ENCODE peak calls at places on chromosomes 13 and 19, in seven cellular contexts. One of them, this sample, is unnamed.

GRCh38 chr19:50861025-50861424 is 6.3 kb downstream of the KLK3 start:
- DNase-seq in iris pigment epithelial cell: no peak
- DNase-seq in HCT116: no peak
- DNase-seq in cardiac muscle cell: no peak
- DNase-seq in AG04450: no peak
- DNase-seq in psoas muscle: no peak
- DNase-seq in germinal center: no peak
- DNase-seq in this sample: no peak

GRCh38 chr13:108322206-108322824 is 52.8 kb downstream of the TNFSF13B start:
- DNase-seq in iris pigment epithelial cell: peak
- DNase-seq in germinal center: peak
- DNase-seq in AG04450: peak
- DNase-seq in psoas muscle: no peak
- DNase-seq in cardiac muscle cell: peak
- DNase-seq in HCT116: peak
- DNase-seq in this sample: no peak

GRCh38 chr13:26771796-26772195 is 11.2 kb upstream of the GPR12 start:
- DNase-seq in cardiac muscle cell: no peak
- DNase-seq in iris pigment epithelial cell: no peak
- DNase-seq in germinal center: no peak
- DNase-seq in HCT116: no peak
- DNase-seq in psoas muscle: no peak
- DNase-seq in AG04450: no peak
- DNase-seq in this sample: no peak

GRCh38 chr19:42170715-42171114 is 38.5 kb upstream of the POU2F2 start:
- DNase-seq in AG04450: no peak
- DNase-seq in HCT116: no peak
- DNase-seq in cardiac muscle cell: no peak
- DNase-seq in germinal center: no peak
- DNase-seq in psoas muscle: no peak
- DNase-seq in iris pigment epithelial cell: no peak
- DNase-seq in this sample: no peak

GRCh38 chr13:95660981-95661581 is 15.9 kb upstream of the DNAJC3 start:
- DNase-seq in AG04450: no peak
- DNase-seq in HCT116: peak
- DNase-seq in psoas muscle: no peak
- DNase-seq in iris pigment epithelial cell: peak
- DNase-seq in cardiac muscle cell: peak
- DNase-seq in germinal center: peak
- DNase-seq in this sample: no peak

GRCh38 chr19:15421726-15422260 is 3.0 kb upstream of the AKAP8L start:
- DNase-seq in AG04450: no peak
- DNase-seq in iris pigment epithelial cell: no peak
- DNase-seq in cardiac muscle cell: no peak
- DNase-seq in psoas muscle: peak
- DNase-seq in germinal center: no peak
- DNase-seq in HCT116: no peak
- DNase-seq in this sample: no peak

GRCh38 chr19:47096721-47097120 is 16.9 kb downstream of the ZC3H4 start:
- DNase-seq in AG04450: no peak
- DNase-seq in HCT116: no peak
- DNase-seq in psoas muscle: peak
- DNase-seq in cardiac muscle cell: no peak
- DNase-seq in germinal center: no peak
- DNase-seq in iris pigment epithelial cell: no peak
- DNase-seq in this sample: no peak

GRCh38 chr13:66519259-66519658 is 710.9 kb downstream of the PCDH9 start:
- DNase-seq in AG04450: no peak
- DNase-seq in iris pigment epithelial cell: no peak
- DNase-seq in cardiac muscle cell: no peak
- DNase-seq in psoas muscle: no peak
- DNase-seq in germinal center: no peak
- DNase-seq in HCT116: no peak
- DNase-seq in this sample: no peak

GRCh38 chr19:46753420-46754155 is 7.3 kb upstream of the STRN4 start:
- DNase-seq in iris pigment epithelial cell: no peak
- DNase-seq in HCT116: no peak
- DNase-seq in germinal center: peak
- DNase-seq in cardiac muscle cell: peak
- DNase-seq in psoas muscle: no peak
- DNase-seq in AG04450: no peak
- DNase-seq in this sample: no peak

GRCh38 chr13:27043013-27043412 is 128.6 kb downstream of the USP12 start:
- DNase-seq in germinal center: no peak
- DNase-seq in iris pigment epithelial cell: peak
- DNase-seq in cardiac muscle cell: no peak
- DNase-seq in psoas muscle: no peak
- DNase-seq in HCT116: peak
- DNase-seq in AG04450: peak
- DNase-seq in this sample: peak

GRCh38 chr13:65310663-65311328 is 1919.3 kb downstream of the PCDH9 start:
- DNase-seq in HCT116: no peak
- DNase-seq in iris pigment epithelial cell: no peak
- DNase-seq in AG04450: no peak
- DNase-seq in germinal center: no peak
- DNase-seq in psoas muscle: no peak
- DNase-seq in cardiac muscle cell: no peak
- DNase-seq in this sample: no peak

GRCh38 chr19:4567584-4568071 is 8.1 kb upstream of the SEMA6B start:
- DNase-seq in AG04450: no peak
- DNase-seq in psoas muscle: peak
- DNase-seq in iris pigment epithelial cell: peak
- DNase-seq in germinal center: no peak
- DNase-seq in cardiac muscle cell: peak
- DNase-seq in HCT116: no peak
- DNase-seq in this sample: peak

GRCh38 chr19:38319421-38320258 is at the start of gene KCNK6:
- DNase-seq in germinal center: peak
- DNase-seq in AG04450: no peak
- DNase-seq in psoas muscle: peak
- DNase-seq in cardiac muscle cell: peak
- DNase-seq in HCT116: no peak
- DNase-seq in iris pigment epithelial cell: no peak
- DNase-seq in this sample: no peak

GRCh38 chr19:16111160-16111908 is at the start of gene RAB8A:
- DNase-seq in HCT116: peak
- DNase-seq in cardiac muscle cell: peak
- DNase-seq in psoas muscle: peak
- DNase-seq in iris pigment epithelial cell: peak
- DNase-seq in germinal center: peak
- DNase-seq in AG04450: peak
- DNase-seq in this sample: peak

GRCh38 chr13:110642291-110642981 is 27.1 kb downstream of the NAXD start:
- DNase-seq in iris pigment epithelial cell: no peak
- DNase-seq in psoas muscle: no peak
- DNase-seq in HCT116: no peak
- DNase-seq in cardiac muscle cell: no peak
- DNase-seq in germinal center: no peak
- DNase-seq in AG04450: no peak
- DNase-seq in this sample: no peak

GRCh38 chr13:113627136-113627535 is 30.9 kb downstream of the ATP4B start:
- DNase-seq in HCT116: no peak
- DNase-seq in cardiac muscle cell: no peak
- DNase-seq in iris pigment epithelial cell: no peak
- DNase-seq in germinal center: no peak
- DNase-seq in AG04450: no peak
- DNase-seq in psoas muscle: peak
- DNase-seq in this sample: no peak

GRCh38 chr13:100523994-100524393 is 64.6 kb downstream of the GGACT start:
- DNase-seq in psoas muscle: no peak
- DNase-seq in HCT116: no peak
- DNase-seq in cardiac muscle cell: no peak
- DNase-seq in germinal center: no peak
- DNase-seq in AG04450: no peak
- DNase-seq in iris pigment epithelial cell: no peak
- DNase-seq in this sample: no peak

GRCh38 chr13:107906131-107906530 is 309.2 kb downstream of the LIG4 start:
- DNase-seq in cardiac muscle cell: no peak
- DNase-seq in iris pigment epithelial cell: no peak
- DNase-seq in germinal center: no peak
- DNase-seq in AG04450: no peak
- DNase-seq in HCT116: no peak
- DNase-seq in psoas muscle: no peak
- DNase-seq in this sample: no peak

GRCh38 chr19:34209726-34210125 is 37.4 kb downstream of the LSM14A start:
- DNase-seq in iris pigment epithelial cell: no peak
- DNase-seq in HCT116: no peak
- DNase-seq in cardiac muscle cell: no peak
- DNase-seq in germinal center: no peak
- DNase-seq in psoas muscle: no peak
- DNase-seq in AG04450: no peak
- DNase-seq in this sample: no peak

GRCh38 chr19:28577666-28578065 is 635.3 kb downstream of the UQCRFS1 start:
- DNase-seq in germinal center: no peak
- DNase-seq in cardiac muscle cell: no peak
- DNase-seq in HCT116: no peak
- DNase-seq in iris pigment epithelial cell: no peak
- DNase-seq in AG04450: no peak
- DNase-seq in psoas muscle: no peak
- DNase-seq in this sample: no peak

GRCh38 chr13:103022328-103022727 is 43.9 kb downstream of the SLC10A2 start:
- DNase-seq in iris pigment epithelial cell: no peak
- DNase-seq in psoas muscle: no peak
- DNase-seq in cardiac muscle cell: no peak
- DNase-seq in HCT116: no peak
- DNase-seq in germinal center: no peak
- DNase-seq in AG04450: no peak
- DNase-seq in this sample: no peak

GRCh38 chr13:70310720-70311119 is 202.5 kb upstream of the KLHL1 start:
- DNase-seq in iris pigment epithelial cell: peak
- DNase-seq in AG04450: no peak
- DNase-seq in HCT116: peak
- DNase-seq in germinal center: no peak
- DNase-seq in cardiac muscle cell: peak
- DNase-seq in psoas muscle: no peak
- DNase-seq in this sample: peak

GRCh38 chr13:113035209-113035800 is 66.3 kb downstream of the MCF2L start:
- DNase-seq in psoas muscle: no peak
- DNase-seq in HCT116: no peak
- DNase-seq in cardiac muscle cell: no peak
- DNase-seq in iris pigment epithelial cell: no peak
- DNase-seq in AG04450: no peak
- DNase-seq in germinal center: no peak
- DNase-seq in this sample: no peak